ENCODE peak calls at places on chromosomes 13 and 19, in eight cellular contexts. K is cardiac muscle cell; Q is suprapubic skin; D is spleen; A is cardiac fibroblast; Z is CD4-positive, alpha-beta T cell; T is WTC11; I is choroid plexus epithelial cell. R is an unnamed sample.

GRCh38 chr13:113453962-113454361 is 674 bp upstream of the ADPRHL1 start:
- DNase-seq in K (no peak), Q (no peak), D (no peak), A (peak), Z (no peak), T (no peak), I (peak), R (no peak)

GRCh38 chr19:610801-611505 is 21.3 kb downstream of the HCN2 start:
- DNase-seq in K (no peak), Q (no peak), D (peak), A (peak), Z (peak), T (no peak), I (peak), R (no peak)

GRCh38 chr13:98842858-98843481 is 90.5 kb upstream of the SLC15A1 start:
- DNase-seq in K (peak), Q (peak), D (peak), A (peak), Z (peak), T (peak), I (peak), R (peak)

GRCh38 chr19:12779162-12779993 is 4.0 kb upstream of the HOOK2 start:
- DNase-seq in K (peak), Q (peak), D (peak), A (peak), Z (no peak), T (no peak), I (peak), R (peak)

GRCh38 chr13:114143806-114144605 is 11.6 kb upstream of the RASA3 start:
- DNase-seq in K (peak), Q (peak), D (peak), A (no peak), Z (peak), T (peak), I (no peak), R (peak)

GRCh38 chr19:14375055-14375581 is 6.1 kb upstream of the ADGRE5 start:
- DNase-seq in K (no peak), Q (no peak), D (peak), A (no peak), Z (peak), T (no peak), I (no peak), R (no peak)

GRCh38 chr19:49056101-49056901 is 1.2 kb downstream of the CGB7 start:
- DNase-seq in K (peak), Q (no peak), D (peak), A (peak), Z (peak), T (peak), I (peak), R (peak)

GRCh38 chr19:18591735-18592385 is 3.3 kb downstream of the REX1BD start:
- DNase-seq in K (no peak), Q (no peak), D (no peak), A (no peak), Z (no peak), T (no peak), I (no peak), R (no peak)

GRCh38 chr13:37811441-37811840 is 58.1 kb downstream of the TRPC4 start:
- DNase-seq in K (no peak), Q (no peak), D (no peak), A (peak), Z (no peak), T (no peak), I (peak), R (no peak)

GRCh38 chr13:81929988-81930387 is 1589.1 kb upstream of the SPRY2 start:
- DNase-seq in K (peak), Q (no peak), D (no peak), A (peak), Z (no peak), T (no peak), I (peak), R (no peak)

GRCh38 chr19:49981603-49982593 is 20.9 kb upstream of the SIGLEC11 start:
- DNase-seq in K (no peak), Q (no peak), D (no peak), A (no peak), Z (no peak), T (no peak), I (peak), R (no peak)

GRCh38 chr19:2016041-2016807 is 710 bp upstream of the BTBD2 start:
- DNase-seq in K (peak), Q (peak), D (no peak), A (peak), Z (peak), T (peak), I (peak), R (no peak)

GRCh38 chr19:7907122-7907521 is 3.4 kb downstream of the MAP2K7 start:
- DNase-seq in K (no peak), Q (peak), D (peak), A (no peak), Z (no peak), T (no peak), I (no peak), R (no peak)

GRCh38 chr13:100040196-100040595 is 48.7 kb upstream of the PCCA start:
- DNase-seq in K (no peak), Q (no peak), D (no peak), A (no peak), Z (no peak), T (no peak), I (peak), R (no peak)

GRCh38 chr13:99766641-99767045 is 204.9 kb downstream of the ZIC5 start:
- DNase-seq in K (no peak), Q (no peak), D (no peak), A (no peak), Z (no peak), T (peak), I (peak), R (no peak)

GRCh38 chr13:38866649-38867048 is 124.0 kb downstream of the STOML3 start:
- DNase-seq in K (no peak), Q (no peak), D (no peak), A (no peak), Z (no peak), T (no peak), I (peak), R (no peak)

GRCh38 chr19:18097993-18098890 is 664 bp downstream of the MAST3 start:
- DNase-seq in K (no peak), Q (no peak), D (no peak), A (no peak), Z (no peak), T (no peak), I (no peak), R (no peak)

GRCh38 chr13:112881656-112882554 is 87.1 kb upstream of the MCF2L start:
- DNase-seq in K (no peak), Q (no peak), D (peak), A (no peak), Z (no peak), T (peak), I (no peak), R (no peak)

GRCh38 chr13:41905600-41906254 is 55.2 kb downstream of the VWA8 start:
- DNase-seq in K (peak), Q (no peak), D (no peak), A (peak), Z (no peak), T (no peak), I (peak), R (no peak)

GRCh38 chr13:98393873-98394272 is 183.0 kb downstream of the STK24 start:
- DNase-seq in K (no peak), Q (no peak), D (no peak), A (no peak), Z (no peak), T (no peak), I (no peak), R (no peak)

GRCh38 chr19:47353307-47353712 is 4.2 kb downstream of the DHX34 start:
- DNase-seq in K (no peak), Q (no peak), D (no peak), A (no peak), Z (no peak), T (no peak), I (no peak), R (no peak)

GRCh38 chr19:18668252-18668631 is 15.2 kb upstream of the CRTC1 start:
- DNase-seq in K (no peak), Q (no peak), D (no peak), A (no peak), Z (no peak), T (no peak), I (no peak), R (no peak)

GRCh38 chr19:19405919-19406877 is 723 bp downstream of the GATAD2A start:
- DNase-seq in K (peak), Q (peak), D (peak), A (peak), Z (peak), T (peak), I (peak), R (peak)

GRCh38 chr13:113589961-113590339 is 5.4 kb downstream of the TFDP1 start:
- DNase-seq in K (no peak), Q (peak), D (peak), A (no peak), Z (no peak), T (no peak), I (no peak), R (no peak)

GRCh38 chr13:24076124-24076523 is 84.4 kb upstream of the SPATA13 start:
- DNase-seq in K (no peak), Q (no peak), D (no peak), A (no peak), Z (no peak), T (no peak), I (no peak), R (no peak)

GRCh38 chr13:74258951-74259350 is 124.7 kb upstream of the KLF12 start:
- DNase-seq in K (no peak), Q (no peak), D (no peak), A (no peak), Z (no peak), T (no peak), I (no peak), R (no peak)

GRCh38 chr19:33621811-33622504 is at the start of gene CHST8:
- DNase-seq in K (peak), Q (no peak), D (no peak), A (peak), Z (no peak), T (peak), I (peak), R (peak)

GRCh38 chr13:100751826-100752225 is 77.2 kb upstream of the TMTC4 start:
- DNase-seq in K (no peak), Q (no peak), D (no peak), A (no peak), Z (no peak), T (no peak), I (no peak), R (no peak)

GRCh38 chr13:99617474-99618255 is 116.4 kb downstream of the TM9SF2 start:
- DNase-seq in K (peak), Q (no peak), D (no peak), A (peak), Z (peak), T (peak), I (peak), R (peak)

GRCh38 chr13:43300817-43301216 is 277.4 kb downstream of the DNAJC15 start:
- DNase-seq in K (no peak), Q (no peak), D (no peak), A (peak), Z (no peak), T (no peak), I (no peak), R (no peak)

GRCh38 chr19:19554074-19555023 is 16.3 kb downstream of the CILP2 start:
- DNase-seq in K (peak), Q (no peak), D (peak), A (peak), Z (peak), T (peak), I (peak), R (peak)

GRCh38 chr19:54100560-54100959 is at the start of gene OSCAR:
- DNase-seq in K (no peak), Q (no peak), D (peak), A (no peak), Z (no peak), T (no peak), I (no peak), R (no peak)

GRCh38 chr19:48837081-48837524 is 812 bp upstream of the HSD17B14 start:
- DNase-seq in K (peak), Q (peak), D (peak), A (peak), Z (peak), T (peak), I (peak), R (peak)

GRCh38 chr13:30608364-30608763 is 9.4 kb upstream of the USPL1 start:
- DNase-seq in K (no peak), Q (no peak), D (no peak), A (peak), Z (no peak), T (no peak), I (peak), R (no peak)

GRCh38 chr19:49761625-49762311 is 1.3 kb downstream of the TSKS start:
- DNase-seq in K (peak), Q (no peak), D (no peak), A (peak), Z (no peak), T (no peak), I (peak), R (peak)

GRCh38 chr13:26909515-26909914 is 148.9 kb upstream of the GPR12 start:
- DNase-seq in K (no peak), Q (no peak), D (no peak), A (no peak), Z (no peak), T (no peak), I (no peak), R (no peak)

GRCh38 chr19:4649392-4650094 is 10.2 kb downstream of the TNFAIP8L1 start:
- DNase-seq in K (no peak), Q (no peak), D (no peak), A (no peak), Z (no peak), T (no peak), I (no peak), R (no peak)

GRCh38 chr19:4650159-4650558 is 10.8 kb downstream of the TNFAIP8L1 start:
- DNase-seq in K (no peak), Q (no peak), D (no peak), A (no peak), Z (no peak), T (no peak), I (no peak), R (no peak)

GRCh38 chr19:4652075-4652474 is 12.8 kb downstream of the TNFAIP8L1 start:
- DNase-seq in K (no peak), Q (no peak), D (no peak), A (no peak), Z (no peak), T (no peak), I (no peak), R (no peak)

GRCh38 chr19:4645718-4646117 is 6.4 kb downstream of the TNFAIP8L1 start:
- DNase-seq in K (no peak), Q (no peak), D (no peak), A (no peak), Z (no peak), T (no peak), I (no peak), R (no peak)

GRCh38 chr19:4647676-4648644 is 8.6 kb downstream of the TNFAIP8L1 start:
- DNase-seq in K (no peak), Q (no peak), D (peak), A (peak), Z (no peak), T (peak), I (peak), R (peak)
- TF ChIP-seq CTCF in K (peak), Q (no peak), D (no peak), A (peak), Z (no peak), T (no peak), I (peak), R (no peak)

DNA sequence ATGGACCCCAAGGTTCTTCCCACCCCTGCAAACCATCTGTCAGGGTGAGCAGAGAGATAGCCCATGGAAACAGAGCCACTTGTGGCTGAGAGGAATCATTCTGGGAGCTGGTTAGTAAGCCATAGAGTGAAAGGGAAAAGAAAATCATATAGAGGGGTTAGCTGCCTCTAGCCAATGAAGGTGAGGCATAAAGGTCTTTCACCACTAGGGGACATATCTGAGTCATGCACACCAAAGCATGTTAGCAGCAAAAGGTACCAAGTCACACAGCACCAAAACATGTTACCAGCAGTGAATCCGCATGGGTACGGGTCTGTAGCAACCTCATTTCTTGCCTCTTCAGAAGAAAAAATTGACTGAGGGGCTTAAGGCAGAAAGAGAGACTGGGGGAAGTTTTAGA is 76.7 kb upstream of the ZNF43 start:
- DNase-seq in K (no peak), Q (no peak), D (no peak), A (no peak), Z (no peak), T (no peak), I (no peak), R (no peak)
- TF ChIP-seq CTCF in K (no peak), Q (no peak), D (no peak), A (no peak), Z (no peak), T (no peak), I (no peak), R (no peak)

DNA sequence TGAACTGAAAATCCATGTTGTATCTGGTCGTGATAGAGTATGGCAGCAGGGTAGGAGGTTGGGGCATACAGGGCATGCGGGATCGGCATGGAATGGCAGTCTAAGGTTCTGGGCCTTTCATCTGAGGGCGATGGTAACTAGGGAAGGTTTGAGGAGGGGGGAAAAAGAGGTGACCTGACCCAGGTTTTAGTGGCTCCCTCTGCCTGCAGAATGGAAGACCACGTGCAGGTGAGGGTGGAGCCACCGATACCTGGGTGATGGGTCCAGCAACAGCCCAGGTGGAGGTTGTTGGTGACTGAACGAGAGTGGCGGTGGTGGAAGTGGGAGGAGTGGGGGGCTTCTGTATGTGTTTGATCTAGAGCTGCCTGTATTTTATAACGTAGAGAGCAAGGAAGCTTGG is 3.8 kb downstream of the ZNF749 start:
- DNase-seq in K (no peak), Q (no peak), D (no peak), A (no peak), Z (no peak), T (peak), I (no peak), R (no peak)
- TF ChIP-seq CTCF in K (no peak), Q (no peak), D (no peak), A (no peak), Z (no peak), T (no peak), I (no peak), R (no peak)

DNA sequence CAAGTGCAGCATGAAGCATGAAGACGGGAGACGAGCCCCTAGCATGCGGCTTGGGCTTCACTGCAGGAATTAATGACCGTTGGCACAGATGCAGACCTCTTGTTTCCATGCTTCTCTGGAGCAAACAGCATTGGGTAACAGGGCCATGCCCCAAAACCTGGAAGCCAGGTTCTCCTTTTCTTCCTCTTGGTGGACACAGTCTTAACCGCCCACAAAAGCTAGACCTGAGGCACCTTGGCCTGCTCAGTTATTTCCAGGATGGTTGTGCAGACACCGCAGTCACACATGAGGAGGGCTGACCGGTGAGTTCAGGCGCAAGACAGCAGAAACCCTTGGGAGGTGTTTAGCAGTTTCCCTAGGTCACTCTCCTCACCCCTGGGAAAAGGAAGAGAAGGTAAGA is 133.9 kb upstream of the GJB6 start:
- DNase-seq in K (no peak), Q (no peak), D (no peak), A (no peak), Z (no peak), T (no peak), I (no peak), R (no peak)
- TF ChIP-seq CTCF in K (no peak), Q (no peak), D (no peak), A (no peak), Z (no peak), T (no peak), I (no peak), R (no peak)

GRCh38 chr13:91740811-91741210 is 342.4 kb downstream of the GPC5 start:
- DNase-seq in K (no peak), Q (no peak), D (no peak), A (no peak), Z (no peak), T (no peak), I (no peak), R (no peak)

GRCh38 chr13:91739751-91740150 is 341.3 kb downstream of the GPC5 start:
- DNase-seq in K (no peak), Q (no peak), D (no peak), A (no peak), Z (no peak), T (no peak), I (no peak), R (no peak)

GRCh38 chr13:91744284-91744683 is 345.9 kb downstream of the GPC5 start:
- DNase-seq in K (no peak), Q (no peak), D (no peak), A (no peak), Z (no peak), T (no peak), I (no peak), R (no peak)

GRCh38 chr13:91745962-91746361 is 347.5 kb downstream of the GPC5 start:
- DNase-seq in K (peak), Q (no peak), D (no peak), A (no peak), Z (no peak), T (no peak), I (no peak), R (no peak)

GRCh38 chr13:91741925-91742324 is 343.5 kb downstream of the GPC5 start:
- DNase-seq in K (no peak), Q (no peak), D (no peak), A (no peak), Z (no peak), T (no peak), I (no peak), R (no peak)
- TF ChIP-seq CTCF in K (no peak), Q (no peak), D (no peak), A (no peak), Z (no peak), T (no peak), I (no peak), R (no peak)

GRCh38 chr19:29467824-29468401 is 57.9 kb upstream of the VSTM2B start:
- DNase-seq in K (peak), Q (no peak), D (no peak), A (peak), Z (no peak), T (peak), I (peak), R (no peak)
- TF ChIP-seq CTCF in K (peak), Q (no peak), D (no peak), A (peak), Z (no peak), T (peak), I (no peak), R (no peak)

GRCh38 chr13:72656357-72656756 is 71.1 kb downstream of the MZT1 start:
- DNase-seq in K (no peak), Q (no peak), D (no peak), A (no peak), Z (no peak), T (no peak), I (no peak), R (no peak)

GRCh38 chr13:72645521-72645920 is 81.9 kb downstream of the MZT1 start:
- DNase-seq in K (no peak), Q (no peak), D (no peak), A (no peak), Z (no peak), T (no peak), I (no peak), R (no peak)

GRCh38 chr13:72652681-72653080 is 74.7 kb downstream of the MZT1 start:
- DNase-seq in K (no peak), Q (no peak), D (no peak), A (peak), Z (no peak), T (no peak), I (peak), R (no peak)

GRCh38 chr13:72648513-72649065 is 78.8 kb downstream of the MZT1 start:
- DNase-seq in K (peak), Q (no peak), D (no peak), A (no peak), Z (no peak), T (no peak), I (peak), R (no peak)

GRCh38 chr13:72651196-72651595 is 76.2 kb downstream of the MZT1 start:
- DNase-seq in K (peak), Q (no peak), D (no peak), A (no peak), Z (no peak), T (no peak), I (peak), R (no peak)
- TF ChIP-seq CTCF in K (no peak), Q (no peak), D (no peak), A (peak), Z (no peak), T (no peak), I (peak), R (no peak)

GRCh38 chr19:3061214-3062161 is 807 bp downstream of the TLE5 start:
- DNase-seq in K (peak), Q (no peak), D (peak), A (peak), Z (peak), T (no peak), I (peak), R (no peak)
- TF ChIP-seq CTCF in K (peak), Q (no peak), D (peak), A (peak), Z (peak), T (no peak), I (peak), R (no peak)

GRCh38 chr13:21625366-21625765 is 21.4 kb upstream of the MICU2 start:
- DNase-seq in K (no peak), Q (no peak), D (no peak), A (peak), Z (peak), T (no peak), I (peak), R (no peak)
- TF ChIP-seq CTCF in K (peak), Q (no peak), D (no peak), A (peak), Z (peak), T (no peak), I (peak), R (no peak)

GRCh38 chr19:41263850-41264580 is at the start of gene HNRNPUL1:
- DNase-seq in K (peak), Q (peak), D (peak), A (peak), Z (peak), T (peak), I (peak), R (peak)
- TF ChIP-seq CTCF in K (peak), Q (no peak), D (peak), A (no peak), Z (no peak), T (no peak), I (peak), R (no peak)

R was measured in endothelial cell.